ENCODE peak calls at places on chromosomes 6 and 20, in seven cellular contexts. Q is foreskin keratinocyte, E is transverse colon, T is tibial artery, A is fibroblast of lung, M is heart right ventricle, R is body of pancreas. X is an unnamed sample. For H3K4me1, the result is how much of the 10 kb centered on the place peaks cover.

GRCh38 chr6:44304282-44305199 is 8.6 kb downstream of the AARS2 start:
- DNase-seq in E (no peak), M (no peak), T (no peak), A (peak), R (peak), Q (no peak), X (no peak)

GRCh38 chr6:48628316-48628715 is 517.3 kb upstream of the PTCHD4 start:
- DNase-seq in A (peak), Q (no peak), M (no peak), E (no peak), R (no peak), T (no peak), X (peak)

GRCh38 chr6:43428874-43429273 is 1.5 kb downstream of the ABCC10 start:
- DNase-seq in Q (peak), A (peak), R (no peak), M (no peak), E (no peak), T (no peak), X (no peak)

GRCh38 chr6:43242908-43243648 is at the start of gene TTBK1:
- DNase-seq in R (no peak), M (no peak), Q (no peak), E (no peak), A (no peak), T (no peak), X (no peak)

GRCh38 chr6:20773822-20774221 is 239.6 kb downstream of the CDKAL1 start:
- DNase-seq in E (no peak), T (no peak), A (no peak), Q (no peak), M (no peak), R (no peak), X (no peak)

GRCh38 chr20:39117486-39117885 is 155.3 kb downstream of the DHX35 start:
- DNase-seq in Q (peak), T (no peak), A (peak), R (peak), E (no peak), M (no peak), X (no peak)

GRCh38 chr6:17469006-17469972 is 75.9 kb downstream of the CAP2 start:
- DNase-seq in Q (no peak), M (no peak), R (no peak), E (no peak), T (no peak), A (no peak), X (no peak)

GRCh38 chr6:127893541-127893940 is 7.3 kb downstream of the THEMIS start:
- DNase-seq in T (no peak), A (no peak), R (no peak), M (no peak), Q (no peak), E (no peak), X (no peak)

GRCh38 chr6:17280552-17281090 is 540 bp upstream of the RBM24 start:
- DNase-seq in A (peak), Q (no peak), E (peak), R (peak), M (peak), T (peak), X (peak)

GRCh38 chr6:116384727-116385461 is 14.1 kb downstream of the DSE start:
- DNase-seq in Q (no peak), M (no peak), T (no peak), R (no peak), A (no peak), E (no peak), X (no peak)
- H3K27ac ChIP-seq in Q (peak), M (no peak), T (no peak), R (no peak), A (peak), E (no peak), X (no peak)

GRCh38 chr6:34527751-34528670 is 28.1 kb downstream of the SPDEF start:
- DNase-seq in E (no peak), Q (no peak), R (no peak), T (no peak), M (no peak), A (no peak), X (no peak)
- H3K4me1 ChIP-seq in E (under half), Q (under half), R (under half), T (under half), M (under half), A (under half), X (under half)

GRCh38 chr6:138403324-138403800 is 661 bp upstream of the HEBP2 start:
- DNase-seq in Q (peak), T (no peak), M (peak), A (no peak), R (peak), E (peak), X (peak)
- H3K27ac ChIP-seq in Q (peak), T (peak), M (peak), A (peak), R (peak), E (peak), X (peak)

GRCh38 chr6:56659721-56660373 is 17.2 kb upstream of the DST start:
- DNase-seq in M (no peak), Q (no peak), A (no peak), E (no peak), T (no peak), R (no peak), X (no peak)

GRCh38 chr6:56655250-56655649 is 12.6 kb upstream of the DST start:
- DNase-seq in E (no peak), Q (no peak), M (no peak), T (no peak), A (no peak), R (no peak), X (no peak)

GRCh38 chr6:56657364-56657763 is 14.7 kb upstream of the DST start:
- DNase-seq in R (no peak), Q (no peak), M (no peak), T (no peak), A (no peak), E (no peak), X (no peak)

GRCh38 chr6:56655996-56656395 is 13.3 kb upstream of the DST start:
- DNase-seq in A (no peak), Q (no peak), T (no peak), M (no peak), E (no peak), R (no peak), X (no peak)

DNA sequence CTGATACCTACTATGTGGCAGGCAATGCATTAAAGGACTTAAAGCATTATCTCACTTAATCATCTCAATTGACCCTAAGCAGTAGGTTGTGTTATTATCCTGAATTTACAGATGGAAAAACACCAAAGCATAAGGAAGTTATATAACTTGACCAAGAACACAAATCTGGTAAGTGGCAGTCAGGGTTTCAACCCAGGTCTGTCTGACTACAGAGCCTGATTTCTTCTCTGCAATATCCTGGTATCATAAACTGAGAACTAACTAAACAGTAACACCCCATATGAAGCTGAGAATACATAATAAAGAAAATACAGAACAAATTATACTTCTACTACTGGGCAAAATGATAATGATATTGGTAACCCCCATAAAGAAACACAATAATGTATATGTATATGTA is 13.8 kb upstream of the DST start:
- DNase-seq in A (no peak), Q (no peak), R (no peak), T (no peak), M (no peak), E (no peak), X (no peak)
- H3K4me1 ChIP-seq in A (under half), Q (under half), R (under half), T (under half), M (under half), E (half or more), X (under half)

DNA sequence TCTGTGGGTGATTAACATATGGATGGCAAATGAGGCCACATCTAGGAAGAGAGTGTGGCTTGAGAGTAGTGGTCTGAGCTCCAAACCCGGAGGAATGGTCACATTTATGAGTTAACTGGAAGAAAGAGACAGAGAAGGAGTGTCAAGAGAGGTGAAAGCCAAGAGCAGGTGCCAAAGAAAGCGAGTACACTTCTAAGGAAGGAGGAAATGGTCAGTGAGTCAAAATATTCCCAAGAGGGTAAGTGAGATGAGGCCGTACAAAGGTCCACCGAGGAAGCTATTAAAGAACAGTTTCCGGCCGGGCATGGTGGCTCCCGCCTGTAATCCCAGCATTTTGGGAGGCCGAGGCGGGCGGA is 104.5 kb upstream of the RNF24 start:
- DNase-seq in A (no peak), Q (no peak), R (no peak), E (no peak), M (no peak), T (no peak), X (no peak)
- H3K27ac ChIP-seq in A (no peak), Q (peak), R (no peak), E (no peak), M (peak), T (no peak), X (no peak)

GRCh38 chr20:49901588-49901987 is 13.7 kb downstream of the SPATA2 start:
- DNase-seq in E (peak), M (no peak), R (no peak), T (no peak), Q (no peak), A (no peak), X (no peak)
- H3K4me1 ChIP-seq in E (under half), M (under half), R (under half), T (under half), Q (under half), A (under half), X (under half)

DNA sequence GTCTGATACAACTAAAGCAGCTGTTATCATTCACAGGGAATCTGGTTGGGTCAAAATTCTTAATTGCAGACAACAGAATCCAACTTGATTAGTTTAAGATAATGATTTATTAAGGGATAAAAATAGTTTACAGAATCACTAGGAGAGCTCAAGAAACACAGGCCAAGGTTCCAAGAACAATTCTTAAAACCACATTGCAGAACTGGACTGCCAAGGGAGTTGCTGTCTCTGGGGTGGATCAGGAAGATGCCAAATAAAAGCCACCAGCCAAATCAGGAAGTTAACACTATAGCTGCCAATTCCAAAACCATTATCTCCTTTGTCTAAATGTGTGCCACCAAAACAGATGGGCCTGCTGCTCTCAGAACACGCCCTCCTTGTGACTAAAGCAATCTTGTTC is 53.7 kb downstream of the NUDT3 start:
- DNase-seq in R (no peak), A (no peak), Q (no peak), E (no peak), T (no peak), M (no peak), X (no peak)
- H3K27ac ChIP-seq in R (no peak), A (no peak), Q (no peak), E (peak), T (no peak), M (no peak), X (no peak)

GRCh38 chr6:30769088-30769852 is 24.9 kb upstream of the IER3 start:
- DNase-seq in Q (peak), R (peak), A (peak), E (peak), M (peak), T (peak), X (peak)
- H3K4me1 ChIP-seq in Q (under half), R (under half), A (under half), E (under half), M (under half), T (under half), X (half or more)

X was measured in SJSA1.